ENCODE peak calls at places on chromosomes 3 and 15, in six cellular contexts. H is hepatocyte, R is esophagus squamous epithelium, D is T-cell, E is dorsolateral prefrontal cortex, U is naive B cell. M is an unnamed sample.

GRCh38 chr3:58679451-58679850 is 12.9 kb upstream of the FAM3D start:
- DNase-seq in H (peak), R (no peak), D (no peak), E (no peak), U (no peak), M (no peak)

GRCh38 chr15:89576417-89576773 is 1.1 kb downstream of the TICRR start:
- DNase-seq in H (no peak), R (no peak), D (no peak), E (no peak), U (no peak), M (no peak)

GRCh38 chr3:53067571-53067970 is 21.7 kb upstream of the SFMBT1 start:
- DNase-seq in H (no peak), R (no peak), D (no peak), E (no peak), U (no peak), M (no peak)

GRCh38 chr15:59062985-59063384 is 42.0 kb upstream of the CCNB2 start:
- DNase-seq in H (no peak), R (no peak), D (no peak), E (no peak), U (no peak), M (no peak)

GRCh38 chr3:78644847-78645246 is 1123.0 kb downstream of the ROBO1 start:
- DNase-seq in H (no peak), R (no peak), D (no peak), E (no peak), U (no peak), M (no peak)

GRCh38 chr3:53045784-53046170 is at the start of gene SFMBT1:
- DNase-seq in H (peak), R (no peak), D (peak), E (peak), U (peak), M (peak)

GRCh38 chr3:153961498-153961897 is 159.7 kb upstream of the ARHGEF26 start:
- DNase-seq in H (no peak), R (no peak), D (no peak), E (no peak), U (no peak), M (no peak)

GRCh38 chr3:123712077-123712860 is 127.4 kb upstream of the HACD2 start:
- DNase-seq in H (no peak), R (no peak), D (no peak), E (no peak), U (no peak), M (no peak)

GRCh38 chr3:168249539-168250414 is 154.1 kb upstream of the GOLIM4 start:
- DNase-seq in H (peak), R (no peak), D (no peak), E (peak), U (peak), M (peak)

GRCh38 chr15:88835119-88835518 is 31.9 kb downstream of the ACAN start:
- DNase-seq in H (no peak), R (no peak), D (no peak), E (no peak), U (no peak), M (no peak)

GRCh38 chr3:123138819-123139517 is 62.8 kb upstream of the SEC22A start:
- DNase-seq in H (peak), R (no peak), D (no peak), E (no peak), U (no peak), M (no peak)

GRCh38 chr15:57552678-57553334 is 38.9 kb upstream of the MYZAP start:
- DNase-seq in H (no peak), R (no peak), D (no peak), E (no peak), U (no peak), M (no peak)

GRCh38 chr3:377158-377561 is 180.6 kb downstream of the CHL1 start:
- DNase-seq in H (peak), R (no peak), D (no peak), E (no peak), U (peak), M (no peak)

GRCh38 chr15:79981861-79982455 is 11.0 kb upstream of the BCL2A1 start:
- DNase-seq in H (no peak), R (no peak), D (no peak), E (no peak), U (peak), M (no peak)

GRCh38 chr3:49869525-49870126 is at the start of gene CAMKV:
- DNase-seq in H (peak), R (no peak), D (peak), E (peak), U (peak), M (peak)

M was measured in occipital lobe.